ENCODE peak calls at places on chromosome 5, in four cellular contexts. H is CD14-positive monocyte; D is CD4-positive, alpha-beta T cell; F is progenitor cell of endocrine pancreas. U is an unnamed sample.

GRCh38 chr5:159601216-159601615 is 270.9 kb upstream of the IL12B start:
- DNase-seq in H (no peak), D (no peak), F (no peak), U (no peak)

GRCh38 chr5:35141739-35142138 is 88.5 kb downstream of the PRLR start:
- DNase-seq in H (no peak), D (no peak), F (no peak), U (no peak)

GRCh38 chr5:68331202-68332108 is 115.9 kb downstream of the PIK3R1 start:
- DNase-seq in H (peak; percentile 61), D (no peak), F (no peak), U (no peak)

GRCh38 chr5:53603009-53603687 is 42.7 kb downstream of the NDUFS4 start:
- DNase-seq in H (no peak), D (no peak), F (no peak), U (no peak)

GRCh38 chr5:158756873-158757272 is 342.8 kb downstream of the EBF1 start:
- DNase-seq in H (no peak), D (no peak), F (no peak), U (no peak)

GRCh38 chr5:127839072-127839471 is 135.9 kb downstream of the CCDC192 start:
- DNase-seq in H (no peak), D (no peak), F (no peak), U (no peak)

GRCh38 chr5:134046801-134047707 is 42.3 kb upstream of the VDAC1 start:
- DNase-seq in H (no peak), D (no peak), F (no peak), U (no peak)

GRCh38 chr5:156367602-156368001 is 40.6 kb downstream of the SGCD start:
- DNase-seq in H (no peak), D (no peak), F (no peak), U (no peak)

GRCh38 chr5:169595172-169595820 is 11.7 kb downstream of the SPDL1 start:
- DNase-seq in H (no peak), D (no peak), F (no peak), U (no peak)

GRCh38 chr5:109487753-109488420 is 78.1 kb upstream of the PJA2 start:
- DNase-seq in H (no peak), D (no peak), F (no peak), U (peak; percentile 87)

GRCh38 chr5:107074991-107075390 is 595.7 kb downstream of the EFNA5 start:
- DNase-seq in H (no peak), D (no peak), F (no peak), U (no peak)

GRCh38 chr5:137602721-137603273 is 103.7 kb upstream of the SPOCK1 start:
- DNase-seq in H (no peak), D (no peak), F (no peak), U (no peak)

GRCh38 chr5:141001466-141001853 is 35.2 kb downstream of the PCDHAC2 start:
- DNase-seq in H (no peak), D (no peak), F (no peak), U (no peak)

GRCh38 chr5:123936548-123936947 is 424.6 kb downstream of the CSNK1G3 start:
- DNase-seq in H (no peak), D (no peak), F (no peak), U (no peak)

GRCh38 chr5:677131-678101 is 15.7 kb downstream of the TPPP start:
- DNase-seq in H (no peak), D (peak; percentile 31), F (no peak), U (peak; percentile 86)

GRCh38 chr5:177403194-177403825 is 2.8 kb upstream of the PFN3 start:
- DNase-seq in H (no peak), D (peak; percentile 55), F (no peak), U (no peak)

GRCh38 chr5:11997942-11998341 is 93.7 kb upstream of the CTNND2 start:
- DNase-seq in H (no peak), D (no peak), F (no peak), U (no peak)

GRCh38 chr5:135553688-135554462 is 18.1 kb upstream of the NEUROG1 start:
- DNase-seq in H (no peak), D (no peak), F (no peak), U (no peak)
- TF ChIP-seq CTCF in H (no peak), D (no peak), F (peak; percentile 48), U (peak; percentile 69)

DNA sequence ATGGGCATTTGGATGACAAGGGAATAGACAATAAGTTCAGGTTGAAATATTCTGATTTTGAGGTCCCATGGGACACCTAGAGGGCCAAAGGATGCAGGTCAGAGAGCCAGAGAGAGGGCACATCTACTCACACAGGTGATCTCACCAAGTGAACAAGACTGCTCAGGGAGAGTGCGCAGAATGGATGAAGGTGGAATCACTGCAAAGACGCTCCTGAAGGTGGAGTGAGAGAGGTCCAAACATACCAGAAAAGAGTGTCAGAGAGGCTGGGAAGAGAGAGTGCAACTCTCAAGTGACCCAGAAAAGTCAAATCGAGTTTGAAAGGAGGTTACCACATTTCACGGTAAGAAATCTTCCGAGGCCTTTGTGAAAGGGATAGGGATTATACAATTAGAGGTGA is 173.5 kb downstream of the EPB41L4A start:
- DNase-seq in H (no peak), D (no peak), F (no peak), U (no peak)
- TF ChIP-seq CTCF in H (no peak), D (no peak), F (no peak), U (no peak)

GRCh38 chr5:103505581-103506305 is 56.8 kb downstream of the NUDT12 start:
- DNase-seq in H (no peak), D (no peak), F (no peak), U (no peak)
- TF ChIP-seq CTCF in H (no peak), D (no peak), F (no peak), U (no peak)

GRCh38 chr5:51960617-51961115 is 577.4 kb downstream of the ISL1 start:
- DNase-seq in H (no peak), D (no peak), F (no peak), U (no peak)

GRCh38 chr5:51958473-51958872 is 575.2 kb downstream of the ISL1 start:
- DNase-seq in H (no peak), D (no peak), F (no peak), U (no peak)

GRCh38 chr5:51961154-51961562 is 577.9 kb downstream of the ISL1 start:
- DNase-seq in H (no peak), D (no peak), F (no peak), U (no peak)
- TF ChIP-seq CTCF in H (no peak), D (no peak), F (no peak), U (no peak)

GRCh38 chr5:172795401-172795977 is 24.5 kb upstream of the DUSP1 start:
- DNase-seq in H (no peak), D (no peak), F (no peak), U (no peak)
- TF ChIP-seq CTCF in H (no peak), D (no peak), F (no peak), U (peak; percentile 2)

DNA sequence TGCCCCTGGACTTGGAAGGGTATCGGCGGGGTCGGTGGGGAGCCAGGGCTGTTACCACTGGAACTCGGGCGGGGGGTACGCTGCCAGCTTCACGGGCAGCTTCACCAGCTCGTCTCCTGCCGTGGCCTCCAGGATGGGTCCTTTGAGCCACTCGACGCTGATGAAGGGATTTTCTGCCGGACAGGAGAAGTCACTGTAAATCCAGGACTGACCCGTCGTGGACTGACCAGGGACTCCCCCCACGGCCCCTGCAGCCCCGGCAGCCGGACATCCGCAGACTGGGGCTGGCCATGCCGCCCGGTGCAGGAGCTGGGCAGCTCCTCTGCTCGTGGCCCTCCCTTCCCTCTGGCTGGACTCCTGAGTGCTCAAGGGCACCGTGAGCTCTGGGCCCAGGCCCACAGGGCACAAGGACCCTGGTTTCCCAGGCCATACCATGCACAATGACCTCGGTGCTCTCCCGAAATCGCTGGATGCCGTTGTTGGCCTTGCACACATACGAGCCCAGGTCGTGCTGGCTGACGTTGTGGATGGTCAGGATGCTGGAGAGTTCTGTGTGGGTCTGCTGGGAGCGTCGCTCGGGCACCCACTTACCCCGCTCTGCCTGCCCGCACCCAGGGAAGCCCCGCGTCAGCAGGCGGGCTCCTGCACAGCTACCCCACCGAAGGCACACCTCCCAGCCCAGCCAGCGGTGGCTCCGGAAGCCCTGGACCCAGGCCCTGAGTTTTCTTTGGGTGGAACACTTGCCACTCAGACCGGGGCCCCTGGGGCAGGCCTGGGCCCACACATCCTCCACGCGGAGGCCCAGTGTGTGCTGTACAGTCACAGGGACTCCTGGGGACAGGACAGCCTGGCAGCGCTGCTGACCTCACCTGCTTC is 20.3 kb downstream of the FLT4 start:
- DNase-seq in H (peak; percentile 33), D (no peak), F (no peak), U (no peak)
- TF ChIP-seq CTCF in H (no peak), D (no peak), F (no peak), U (no peak)

GRCh38 chr5:38257236-38258036 is 923 bp upstream of the EGFLAM start:
- DNase-seq in H (no peak), D (no peak), F (no peak), U (no peak)

GRCh38 chr5:38259062-38259857 is 901 bp downstream of the EGFLAM start:
- DNase-seq in H (no peak), D (no peak), F (no peak), U (no peak)

GRCh38 chr5:38258037-38258318 is 381 bp upstream of the EGFLAM start:
- DNase-seq in H (no peak), D (no peak), F (no peak), U (no peak)

GRCh38 chr5:38253759-38254158 is 4.6 kb upstream of the EGFLAM start:
- DNase-seq in H (no peak), D (no peak), F (no peak), U (no peak)

GRCh38 chr5:38258319-38259061 is at the start of gene EGFLAM:
- DNase-seq in H (no peak), D (no peak), F (peak; percentile 55), U (no peak)
- TF ChIP-seq CTCF in H (no peak), D (no peak), F (peak; percentile 63), U (peak; percentile 58)

GRCh38 chr5:132463808-132464154 is 26.8 kb downstream of the IRF1 start:
- DNase-seq in H (no peak), D (no peak), F (no peak), U (no peak)

GRCh38 chr5:132466453-132467291 is 23.9 kb downstream of the IRF1 start:
- DNase-seq in H (peak; percentile 93), D (peak; percentile 68), F (no peak), U (peak; percentile 81)

GRCh38 chr5:132465095-132465707 is 25.4 kb downstream of the IRF1 start:
- DNase-seq in H (no peak), D (peak; percentile 33), F (no peak), U (peak; percentile 50)

GRCh38 chr5:132462856-132463745 is 27.5 kb downstream of the IRF1 start:
- DNase-seq in H (no peak), D (no peak), F (no peak), U (peak; percentile 50)

DNA sequence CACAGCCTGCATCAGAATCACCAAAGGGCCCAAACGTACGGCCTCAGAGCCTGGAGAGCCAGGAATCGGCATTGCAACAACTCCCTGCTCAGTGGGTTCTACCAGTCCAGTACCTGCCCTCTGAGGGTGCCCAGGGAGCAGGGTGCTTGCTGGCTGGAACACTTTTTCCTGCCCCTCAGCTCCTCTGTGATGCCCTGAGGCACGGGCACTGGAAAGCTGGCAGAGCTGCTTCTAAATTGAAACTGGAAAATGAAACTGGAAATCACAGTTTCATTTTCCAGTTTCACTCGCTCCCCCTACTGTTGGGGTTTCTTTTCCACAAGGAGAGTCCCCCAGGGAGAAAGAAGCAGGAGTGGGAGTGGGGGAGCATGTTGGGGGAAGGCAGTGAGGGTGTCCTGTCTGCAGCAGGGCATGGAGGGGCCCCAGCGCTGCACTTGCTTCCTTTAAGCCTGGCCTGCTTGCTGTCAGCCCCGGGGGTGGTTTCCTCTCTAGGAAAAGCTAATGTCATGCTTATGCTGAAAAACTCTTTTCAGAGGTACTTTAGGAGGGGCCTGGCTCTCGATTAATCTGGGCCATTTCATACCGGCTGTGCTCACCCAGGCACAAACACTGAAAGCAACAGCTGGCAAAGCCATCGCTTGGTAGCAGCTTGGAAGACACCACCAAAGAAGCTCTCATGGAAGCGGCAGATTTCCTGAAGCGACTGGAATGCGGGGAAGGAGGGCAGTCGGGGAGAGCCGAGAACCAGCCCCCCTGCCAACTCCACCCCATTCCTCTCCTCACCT is 26.2 kb downstream of the IRF1 start:
- DNase-seq in H (no peak), D (no peak), F (no peak), U (peak; percentile 70)
- TF ChIP-seq CTCF in H (no peak), D (no peak), F (no peak), U (peak; percentile 72)

U was measured in chondrocyte.